ENCODE peak calls at places on chromosomes 7 and 10, in seven cellular contexts. Q is tibial nerve, X is heart left ventricle, O is esophagus squamous epithelium, J is keratinocyte, M is psoas muscle, A is neural progenitor cell. D is an unnamed sample.

GRCh38 chr10:25682203-25682950 is 251.7 kb upstream of the MYO3A start:
- DNase-seq in O (no peak), Q (no peak), J (no peak), M (no peak), X (peak), A (peak), D (peak)

GRCh38 chr7:125089171-125089570 is 159.5 kb upstream of the POT1 start:
- DNase-seq in Q (no peak), M (no peak), O (no peak), A (no peak), J (peak), X (no peak), D (no peak)

GRCh38 chr7:45180084-45180986 is 22.7 kb downstream of the RAMP3 start:
- DNase-seq in M (no peak), A (no peak), O (no peak), Q (no peak), X (no peak), J (no peak), D (no peak)

GRCh38 chr7:149598721-149599308 is 101.2 kb upstream of the ZNF746 start:
- DNase-seq in A (peak), Q (no peak), M (no peak), J (no peak), O (no peak), X (no peak), D (peak)

GRCh38 chr10:954396-954795 is 22.9 kb upstream of the LARP4B start:
- DNase-seq in Q (no peak), M (no peak), X (no peak), J (no peak), O (no peak), A (no peak), D (no peak)

GRCh38 chr7:494261-494687 is 25.4 kb downstream of the PDGFA start:
- DNase-seq in X (no peak), O (no peak), M (peak), Q (no peak), J (no peak), A (no peak), D (no peak)

GRCh38 chr7:12389089-12389700 is 14.5 kb downstream of the VWDE start:
- DNase-seq in J (no peak), O (no peak), M (no peak), Q (no peak), X (no peak), A (peak), D (peak)

GRCh38 chr7:22858640-22859561 is 36.3 kb upstream of the TOMM7 start:
- DNase-seq in O (no peak), X (no peak), Q (no peak), A (no peak), J (peak), M (no peak), D (peak)

GRCh38 chr10:37222046-37222445 is 96.6 kb downstream of the ANKRD30A start:
- DNase-seq in O (no peak), M (no peak), A (no peak), X (no peak), J (no peak), Q (no peak), D (no peak)

GRCh38 chr7:3070908-3071307 is 27.2 kb upstream of the CARD11 start:
- DNase-seq in X (no peak), M (no peak), Q (no peak), O (no peak), A (no peak), J (no peak), D (no peak)

GRCh38 chr7:16646427-16647081 is 573 bp downstream of the BZW2 start:
- DNase-seq in A (no peak), Q (no peak), O (no peak), X (no peak), J (no peak), M (no peak), D (no peak)

GRCh38 chr10:101843032-101843991 is at the start of gene KCNIP2:
- DNase-seq in X (no peak), Q (no peak), J (no peak), M (no peak), A (peak), O (no peak), D (no peak)

GRCh38 chr7:22885824-22886255 is 63.2 kb upstream of the TOMM7 start:
- DNase-seq in O (no peak), X (no peak), M (no peak), A (no peak), Q (no peak), J (no peak), D (no peak)

GRCh38 chr10:11208908-11209809 is 191.5 kb downstream of the CELF2 start:
- DNase-seq in Q (no peak), A (no peak), M (no peak), O (no peak), X (no peak), J (no peak), D (no peak)

GRCh38 chr10:132960071-132960472 is 17.7 kb upstream of the CFAP46 start:
- DNase-seq in J (no peak), M (no peak), X (no peak), O (no peak), A (no peak), Q (no peak), D (no peak)

GRCh38 chr7:3995187-3995586 is 686.9 kb upstream of the FOXK1 start:
- DNase-seq in J (no peak), A (peak), X (no peak), O (no peak), M (no peak), Q (no peak), D (no peak)

GRCh38 chr7:132349085-132349484 is 227.2 kb downstream of the PLXNA4 start:
- DNase-seq in A (no peak), J (no peak), M (no peak), X (no peak), O (no peak), Q (no peak), D (no peak)

GRCh38 chr7:152905949-152906348 is 146.4 kb downstream of the ACTR3B start:
- DNase-seq in X (no peak), A (no peak), O (no peak), M (no peak), Q (no peak), J (no peak), D (no peak)

GRCh38 chr10:343231-344215 is 208.3 kb downstream of the ZMYND11 start:
- DNase-seq in J (no peak), M (no peak), X (no peak), Q (peak), A (no peak), O (no peak), D (no peak)

GRCh38 chr7:132519936-132520335 is 56.3 kb downstream of the PLXNA4 start:
- DNase-seq in Q (no peak), M (no peak), O (no peak), A (no peak), X (no peak), J (no peak), D (no peak)

GRCh38 chr10:90614631-90615030 is 243.2 kb downstream of the HTR7 start:
- DNase-seq in Q (no peak), J (no peak), O (no peak), X (no peak), M (no peak), A (no peak), D (peak)

DNA sequence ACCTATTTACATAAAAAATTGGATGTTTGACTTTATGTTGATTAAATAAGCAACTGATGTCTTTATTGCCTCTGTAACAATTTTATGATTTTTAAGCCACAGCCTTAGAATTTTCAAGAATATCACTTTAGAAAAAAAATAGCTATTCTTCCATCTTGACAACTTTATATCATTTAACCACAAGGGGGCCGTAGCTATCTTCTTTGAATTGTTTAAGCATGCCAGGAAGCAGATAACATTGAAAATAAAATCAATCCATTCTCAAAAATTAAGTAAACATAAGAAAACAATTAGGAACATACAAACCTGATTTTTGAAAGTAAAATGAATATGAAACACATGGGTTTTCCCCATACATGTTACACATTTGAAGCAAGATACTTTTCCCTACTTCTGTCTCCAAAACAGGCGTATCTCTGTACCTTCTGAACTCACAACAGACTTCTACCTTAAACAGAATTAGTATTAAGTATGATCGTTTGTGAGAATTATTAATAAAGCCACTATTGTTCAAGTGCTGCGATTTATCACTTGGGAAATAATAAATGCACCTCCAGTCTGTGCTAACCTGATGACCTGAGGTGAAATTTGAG is 209.0 kb downstream of the CACNA2D1 start:
- DNase-seq in O (no peak), Q (no peak), A (peak), X (no peak), M (no peak), J (no peak), D (peak)
- TF ChIP-seq CTCF in O (peak), Q (peak), A (peak), X (peak), M (peak), J (peak), D (peak)

DNA sequence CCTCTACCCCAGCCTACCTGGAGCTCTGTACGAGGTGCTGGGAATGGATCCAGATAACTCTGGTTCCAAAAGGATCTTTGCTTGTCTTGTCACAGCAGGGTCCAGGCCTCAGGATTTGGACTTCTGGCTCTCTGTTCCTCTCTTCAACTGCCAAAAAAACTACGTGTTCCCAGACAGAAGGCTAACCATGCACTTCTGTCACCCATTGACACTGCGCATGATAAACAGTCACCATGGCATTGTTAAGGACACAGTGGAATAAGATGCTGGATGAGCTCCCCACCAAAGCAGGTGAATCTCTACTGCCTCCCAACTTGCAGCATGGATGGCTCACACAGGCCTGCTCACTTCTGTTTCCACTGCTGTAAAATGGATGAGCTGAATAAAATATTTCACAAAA is 637.9 kb downstream of the TNS3 start:
- DNase-seq in A (no peak), X (no peak), M (no peak), O (no peak), J (no peak), Q (no peak), D (no peak)
- H3K4me3 ChIP-seq in A (no peak), X (no peak), M (no peak), O (no peak), J (no peak), Q (no peak), D (no peak)

GRCh38 chr10:72626444-72626754 is 520 bp upstream of the MICU1 start:
- DNase-seq in J (no peak), X (no peak), M (no peak), Q (no peak), A (no peak), O (no peak), D (no peak)
- TF ChIP-seq CTCF in J (no peak), X (no peak), M (no peak), Q (no peak), A (no peak), O (peak), D (no peak)

GRCh38 chr7:76282344-76283253 is 19.9 kb upstream of the HSPB1 start:
- DNase-seq in M (peak), A (peak), J (no peak), X (no peak), Q (no peak), O (no peak), D (no peak)
- H3K4me3 ChIP-seq in M (peak), A (peak), J (peak), X (peak), Q (peak), O (peak), D (peak)

GRCh38 chr10:46525824-46526681 is 30.4 kb downstream of the GPRIN2 start:
- DNase-seq in J (no peak), M (no peak), O (no peak), X (no peak), A (no peak), Q (no peak), D (no peak)
- TF ChIP-seq CTCF in J (no peak), M (no peak), O (no peak), X (no peak), A (no peak), Q (no peak), D (no peak)